ENCODE peak calls at places on chromosomes 12 and 14, in five cellular contexts. B is SIG-M5; R is amygdala; V is HEK293T; G is stimulated activated CD4-positive, alpha-beta T cell treated with anti-CD3 and anti-CD28 coated beads, Interleukin-15, amount 100 ng/mL, for 24 hours. T is an unnamed sample.
A peak's percentile ranks its signal among the peaks of the same experiment; 100 is the strongest.

GRCh38 chr12:93174048-93174447 is 203.7 kb upstream of the NUDT4 start:
- DNase-seq in R (no peak), B (no peak), G (no peak), V (no peak), T (no peak)

GRCh38 chr12:18863769-18864500 is 126.0 kb downstream of the CAPZA3 start:
- DNase-seq in R (no peak), G (no peak), V (no peak), B (no peak), T (no peak)

GRCh38 chr14:92040431-92041040 is 677 bp upstream of the TRIP11 start:
- DNase-seq in V (peak; percentile 34), R (no peak), G (peak; percentile 22), B (no peak), T (peak; percentile 59)

GRCh38 chr14:69956970-69957369 is 77.8 kb downstream of the SMOC1 start:
- DNase-seq in V (no peak), R (no peak), B (no peak), G (no peak), T (no peak)

GRCh38 chr12:95073698-95074520 is 491 bp upstream of the NR2C1 start:
- DNase-seq in R (no peak), V (no peak), B (no peak), G (no peak), T (no peak)

GRCh38 chr12:91113621-91114020 is 2.3 kb upstream of the LUM start:
- DNase-seq in B (no peak), G (no peak), R (no peak), V (no peak), T (no peak)

GRCh38 chr12:108616941-108617858 is 16.5 kb downstream of the SELPLG start:
- DNase-seq in R (no peak), B (no peak), G (peak; percentile 88), V (no peak), T (no peak)

GRCh38 chr12:63410197-63410596 is 258.1 kb downstream of the DPY19L2 start:
- DNase-seq in B (no peak), R (no peak), V (no peak), G (no peak), T (no peak)

GRCh38 chr14:95871531-95871930 is 5.1 kb upstream of the TUNAR start:
- DNase-seq in B (no peak), V (no peak), G (no peak), R (no peak), T (no peak)

GRCh38 chr14:61965030-61965745 is 203.0 kb downstream of the SNAPC1 start:
- DNase-seq in B (no peak), R (no peak), G (no peak), V (no peak), T (no peak)

GRCh38 chr12:25583545-25583944 is 30.5 kb upstream of the LMNTD1 start:
- DNase-seq in B (no peak), G (no peak), R (no peak), V (no peak), T (no peak)

GRCh38 chr14:95256011-95256775 is 63.5 kb downstream of the CLMN start:
- DNase-seq in V (no peak), R (no peak), B (no peak), G (no peak), T (no peak)

GRCh38 chr12:17214910-17215309 is 608.9 kb upstream of the LMO3 start:
- DNase-seq in V (no peak), B (no peak), G (no peak), R (no peak), T (no peak)

GRCh38 chr14:80942158-80942738 is 710 bp upstream of the CEP128 start:
- DNase-seq in B (no peak), G (peak; percentile 7), V (no peak), R (no peak), T (no peak)

GRCh38 chr12:111343181-111343580 is 25.7 kb downstream of the PHETA1 start:
- DNase-seq in V (no peak), R (no peak), G (no peak), B (no peak), T (no peak)

GRCh38 chr12:52279683-52280318 is 5.4 kb downstream of the KRT86 start:
- DNase-seq in V (no peak), R (no peak), G (no peak), B (no peak), T (no peak)

GRCh38 chr12:73863541-73863940 is 674.1 kb upstream of the ATXN7L3B start:
- DNase-seq in B (no peak), V (no peak), G (no peak), R (no peak), T (no peak)

GRCh38 chr14:96592591-96593388 is 90.6 kb downstream of the PAPOLA start:
- DNase-seq in G (peak; percentile 76), V (no peak), R (no peak), B (no peak), T (peak; percentile 32)

GRCh38 chr14:70654609-70655008 is 12.9 kb downstream of the TTC9 start:
- DNase-seq in R (no peak), G (no peak), B (no peak), V (no peak), T (no peak)

GRCh38 chr12:43069768-43070221 is 480.2 kb upstream of the PRICKLE1 start:
- DNase-seq in B (no peak), R (no peak), G (no peak), V (no peak), T (no peak)

GRCh38 chr12:106342397-106343212 is 14.9 kb upstream of the POLR3B start:
- DNase-seq in V (no peak), B (no peak), G (no peak), R (no peak), T (no peak)

GRCh38 chr12:105279460-105280056 is 43.6 kb upstream of the APPL2 start:
- DNase-seq in R (no peak), G (peak; percentile 49), V (peak; percentile 20), B (no peak), T (no peak)

GRCh38 chr14:80425686-80426085 is 214.4 kb upstream of the DIO2 start:
- DNase-seq in R (no peak), B (no peak), G (no peak), V (no peak), T (no peak)

GRCh38 chr14:23403908-23404307 is 4.2 kb downstream of the MYH6 start:
- DNase-seq in R (no peak), G (no peak), V (no peak), B (no peak), T (no peak)

GRCh38 chr12:62552906-62553556 is 86.4 kb downstream of the MON2 start:
- DNase-seq in R (no peak), V (no peak), G (no peak), B (no peak), T (no peak)

GRCh38 chr12:121202407-121203355 is 7.2 kb upstream of the P2RX4 start:
- DNase-seq in B (no peak), V (no peak), R (no peak), G (no peak), T (no peak)

GRCh38 chr12:53004582-53004981 is 1.7 kb upstream of the EIF4B start:
- DNase-seq in R (no peak), V (no peak), G (no peak), B (no peak), T (no peak)

GRCh38 chr14:106879241-106879640 is 1352.9 kb downstream of the TMEM121 start:
- DNase-seq in R (no peak), B (no peak), V (no peak), G (peak; percentile 75), T (no peak)

GRCh38 chr12:39483042-39483441 is 40.1 kb upstream of the KIF21A start:
- DNase-seq in G (no peak), R (no peak), V (no peak), B (no peak), T (no peak)

GRCh38 chr12:12376636-12377448 is 20.0 kb downstream of the BORCS5 start:
- DNase-seq in G (no peak), V (peak; percentile 68), R (no peak), B (peak; percentile 22), T (no peak)

GRCh38 chr12:846376-846775 is 94.0 kb downstream of the WNK1 start:
- DNase-seq in V (no peak), B (no peak), R (no peak), G (no peak), T (no peak)

GRCh38 chr14:29650554-29651269 is 276.9 kb downstream of the PRKD1 start:
- DNase-seq in R (no peak), V (no peak), G (no peak), B (no peak), T (no peak)

GRCh38 chr12:104439137-104439536 is 17.6 kb upstream of the CHST11 start:
- DNase-seq in V (no peak), R (no peak), G (no peak), B (no peak), T (no peak)

GRCh38 chr14:73245401-73246325 is 8.4 kb downstream of the PAPLN start:
- DNase-seq in R (no peak), B (no peak), G (peak; percentile 73), V (no peak), T (no peak)

T was measured in hypothalamus.